ENCODE peak calls at places on chromosome 2, in four cellular contexts. S, D, R and Y are unnamed samples.
A peak's percentile ranks its signal among the peaks of the same experiment; 100 is the strongest.

GRCh38 chr2:175478369-175478768 is 296.9 kb upstream of the ATP5MC3 start:
- DNase-seq in S (no peak), D (no peak), R (no peak), Y (peak; percentile 71)

GRCh38 chr2:36373149-36373880 is 17.7 kb downstream of the CRIM1 start:
- DNase-seq in S (peak; percentile 70), D (no peak), R (no peak), Y (peak; percentile 77)

GRCh38 chr2:217434183-217434620 is 568.6 kb downstream of the TNS1 start:
- DNase-seq in S (peak; percentile 99), D (peak; percentile 59), R (peak; percentile 5), Y (peak; percentile 76)

GRCh38 chr2:208406474-208407451 is at the start of gene PTH2R:
- DNase-seq in S (no peak), D (peak; percentile 50), R (no peak), Y (no peak)

GRCh38 chr2:34308140-34308539 is 709.0 kb upstream of the FAM98A start:
- DNase-seq in S (no peak), D (no peak), R (no peak), Y (no peak)

GRCh38 chr2:9258501-9258900 is 51.9 kb downstream of the ASAP2 start:
- DNase-seq in S (no peak), D (no peak), R (no peak), Y (no peak)

GRCh38 chr2:126678278-126679073 is 22.5 kb downstream of the GYPC start:
- DNase-seq in S (no peak), D (no peak), R (no peak), Y (no peak)

GRCh38 chr2:184599054-184599874 is 935 bp downstream of the ZNF804A start:
- DNase-seq in S (peak; percentile 34), D (no peak), R (no peak), Y (peak; percentile 51)

GRCh38 chr2:28915939-28916338 is 21.5 kb downstream of the WDR43 start:
- DNase-seq in S (no peak), D (no peak), R (no peak), Y (no peak)

GRCh38 chr2:9311488-9311887 is 104.9 kb downstream of the ASAP2 start:
- DNase-seq in S (peak; percentile 90), D (no peak), R (no peak), Y (no peak)

GRCh38 chr2:237227190-237227988 is 141.7 kb downstream of the COPS8 start:
- DNase-seq in S (peak; percentile 97), D (no peak), R (no peak), Y (no peak)

GRCh38 chr2:172311921-172312345 is 115.5 kb upstream of the ITGA6 start:
- DNase-seq in S (no peak), D (peak; percentile 31), R (no peak), Y (no peak)

GRCh38 chr2:173652311-173652710 is 297.6 kb downstream of the CDCA7 start:
- DNase-seq in S (peak; percentile 93), D (no peak), R (no peak), Y (no peak)

GRCh38 chr2:237312021-237312755 is 101.8 kb downstream of the COL6A3 start:
- DNase-seq in S (no peak), D (no peak), R (no peak), Y (no peak)

GRCh38 chr2:225367482-225367881 is 32.0 kb upstream of the NYAP2 start:
- DNase-seq in S (no peak), D (no peak), R (no peak), Y (no peak)

GRCh38 chr2:111617299-111617803 is 266.6 kb downstream of the ANAPC1 start:
- DNase-seq in S (peak; percentile 61), D (no peak), R (no peak), Y (no peak)

GRCh38 chr2:85768713-85769112 is 14.9 kb downstream of the ATOH8 start:
- DNase-seq in S (no peak), D (peak; percentile 47), R (no peak), Y (no peak)

GRCh38 chr2:108553181-108553919 is 19.1 kb downstream of the LIMS1 start:
- DNase-seq in S (no peak), D (no peak), R (no peak), Y (no peak)

GRCh38 chr2:18611604-18612003 is 22.2 kb upstream of the NT5C1B start:
- DNase-seq in S (no peak), D (no peak), R (no peak), Y (no peak)

GRCh38 chr2:8059255-8059654 is 622.6 kb upstream of the ID2 start:
- DNase-seq in S (no peak), D (no peak), R (no peak), Y (no peak)

GRCh38 chr2:191264647-191265079 is 19.5 kb downstream of the MYO1B start:
- DNase-seq in S (peak; percentile 89), D (no peak), R (no peak), Y (no peak)

GRCh38 chr2:111986116-111986900 is 68.8 kb upstream of the TMEM87B start:
- DNase-seq in S (peak; percentile 8), D (no peak), R (no peak), Y (no peak)

GRCh38 chr2:10832228-10832936 is 19.8 kb upstream of the PDIA6 start:
- DNase-seq in S (peak; percentile 77), D (peak; percentile 83), R (peak; percentile 83), Y (peak; percentile 72)

GRCh38 chr2:74474899-74475298 is 2.4 kb upstream of the MRPL53 start:
- DNase-seq in S (no peak), D (no peak), R (no peak), Y (no peak)

GRCh38 chr2:28490558-28490957 is 5.3 kb upstream of the PLB1 start:
- DNase-seq in S (no peak), D (no peak), R (no peak), Y (no peak)

GRCh38 chr2:212730994-212731393 is 192.4 kb upstream of the ERBB4 start:
- DNase-seq in S (no peak), D (no peak), R (no peak), Y (no peak)

GRCh38 chr2:103798291-103798690 is 1036.5 kb downstream of the TMEM182 start:
- DNase-seq in S (no peak), D (no peak), R (no peak), Y (no peak)

GRCh38 chr2:27715318-27716165 is 51.9 kb downstream of the SLC4A1AP start:
- DNase-seq in S (peak; percentile 69), D (no peak), R (peak; percentile 57), Y (no peak)

GRCh38 chr2:164485541-164485940 is 135.7 kb downstream of the GRB14 start:
- DNase-seq in S (no peak), D (no peak), R (no peak), Y (no peak)

GRCh38 chr2:236195726-236196125 is 27.5 kb upstream of the GBX2 start:
- DNase-seq in S (no peak), D (no peak), R (no peak), Y (no peak)

GRCh38 chr2:217857624-217858506 is 144.9 kb downstream of the TNS1 start:
- DNase-seq in S (no peak), D (no peak), R (no peak), Y (no peak)

GRCh38 chr2:54065411-54065810 is 50.0 kb upstream of the ACYP2 start:
- DNase-seq in S (peak; percentile 98), D (no peak), R (no peak), Y (no peak)

GRCh38 chr2:200350796-200351195 is 44.3 kb downstream of the SPATS2L start:
- DNase-seq in S (peak; percentile 83), D (no peak), R (no peak), Y (no peak)

GRCh38 chr2:216505133-216506106 is 6.8 kb downstream of the RPL37A start:
- DNase-seq in S (no peak), D (no peak), R (no peak), Y (no peak)

GRCh38 chr2:175007510-175007909 is 2.3 kb upstream of the CHN1 start:
- DNase-seq in S (no peak), D (no peak), R (no peak), Y (no peak)

GRCh38 chr2:219726916-219727315 is 99.5 kb downstream of the SLC4A3 start:
- DNase-seq in S (no peak), D (no peak), R (no peak), Y (no peak)

GRCh38 chr2:22855761-22856184 is 529.2 kb upstream of the KLHL29 start:
- DNase-seq in S (no peak), D (no peak), R (no peak), Y (no peak)
- H3K27ac ChIP-seq in S (no peak overlapping the region), D (no peak overlapping the region), R (no peak overlapping the region), Y (no peak overlapping the region)

GRCh38 chr2:105375001-105375561 is 23.8 kb downstream of the FHL2 start:
- DNase-seq in S (peak; percentile 90), D (no peak), R (no peak), Y (no peak)
- H3K4me1 ChIP-seq in S (peaks cover 57% of the 10 kb centered on the region), D (peaks cover under 1% of the 10 kb centered on the region), R (no peaks in the 10 kb centered on the region), Y (peaks cover 12% of the 10 kb centered on the region)

DNA sequence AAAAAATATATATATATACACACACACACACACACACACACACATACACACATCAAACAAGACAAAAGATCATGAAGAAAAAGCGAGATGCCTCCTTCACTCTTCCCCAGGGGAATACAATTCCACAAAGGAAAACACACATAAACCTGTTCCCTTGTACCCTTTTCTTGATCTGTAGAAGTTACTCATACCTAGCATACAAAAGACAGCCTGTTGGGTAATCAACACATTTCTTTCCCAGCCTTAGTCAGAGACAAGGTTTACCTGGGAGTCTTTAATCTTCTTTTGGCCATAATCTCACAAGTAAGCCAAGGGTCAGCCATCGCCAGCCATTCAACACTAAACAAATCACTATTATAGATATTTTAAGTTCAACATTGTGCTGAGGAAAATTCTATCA is 407.0 kb downstream of the SUCLG1 start:
- DNase-seq in S (no peak), D (no peak), R (no peak), Y (no peak)
- H3K27me3 ChIP-seq in S (no peaks in the 10 kb centered on the region), D (no peaks in the 10 kb centered on the region), R (no peaks in the 10 kb centered on the region), Y (no peaks in the 10 kb centered on the region)

GRCh38 chr2:64934530-64934929 is 54.7 kb upstream of the SLC1A4 start:
- DNase-seq in S (no peak), D (no peak), R (no peak), Y (peak; percentile 87)

GRCh38 chr2:64929329-64929728 is 59.9 kb upstream of the SLC1A4 start:
- DNase-seq in S (no peak), D (no peak), R (no peak), Y (no peak)

GRCh38 chr2:64932327-64933216 is 56.6 kb upstream of the SLC1A4 start:
- DNase-seq in S (no peak), D (no peak), R (no peak), Y (no peak)

GRCh38 chr2:64930159-64930558 is 59.0 kb upstream of the SLC1A4 start:
- DNase-seq in S (no peak), D (no peak), R (no peak), Y (no peak)

GRCh38 chr2:64931536-64932326 is 57.5 kb upstream of the SLC1A4 start:
- DNase-seq in S (no peak), D (no peak), R (no peak), Y (no peak)
- H3K27ac ChIP-seq in S (no peak overlapping the region), D (no peak overlapping the region), R (no peak overlapping the region), Y (no peak overlapping the region)

GRCh38 chr2:64842030-64842429 is 147.2 kb upstream of the SLC1A4 start:
- DNase-seq in S (no peak), D (no peak), R (no peak), Y (no peak)
- H3K4me1 ChIP-seq in S (peaks cover 13% of the 10 kb centered on the region), D (no peaks in the 10 kb centered on the region), R (no peaks in the 10 kb centered on the region), Y (no peaks in the 10 kb centered on the region)

GRCh38 chr2:132479140-132479539 is 62.5 kb downstream of the GPR39 start:
- DNase-seq in S (no peak), D (no peak), R (no peak), Y (no peak)
- H3K27me3 ChIP-seq in S (no peaks in the 10 kb centered on the region), D (no peaks in the 10 kb centered on the region), R (no peaks in the 10 kb centered on the region), Y (no peaks in the 10 kb centered on the region)

GRCh38 chr2:101961287-101962242 is 30.2 kb upstream of the IL1R2 start:
- DNase-seq in S (peak; percentile 96), D (peak; percentile 26), R (no peak), Y (peak; percentile 7)
- H3K27ac ChIP-seq in S (peak overlapping the region; percentile 92), D (peak overlapping the region; percentile 48), R (no peak overlapping the region), Y (no peak overlapping the region)